ENCODE peak calls at places on chromosomes 13 and 19, in four cellular contexts. S is H1, I is HepG2, Q is GM12878. E is an unnamed sample. For H3K27me3, the result is how much of the 10 kb centered on the place peaks cover.

GRCh38 chr13:95128045-95128643 is 173.1 kb downstream of the ABCC4 start:
- DNase-seq in I (peak), Q (no peak), S (no peak), E (no peak)

GRCh38 chr13:51844862-51845573 is at the start of gene TMEM272:
- DNase-seq in I (peak), S (no peak), Q (no peak), E (peak)

GRCh38 chr13:100818706-100819105 is 144.1 kb upstream of the TMTC4 start:
- DNase-seq in I (no peak), S (no peak), Q (no peak), E (no peak)

GRCh38 chr19:11025997-11026396 is 63.3 kb upstream of the LDLR start:
- DNase-seq in S (no peak), I (no peak), Q (no peak), E (no peak)

GRCh38 chr19:4234142-4234861 is 5.0 kb downstream of the EBI3 start:
- DNase-seq in S (no peak), I (peak), Q (no peak), E (no peak)

GRCh38 chr19:12947702-12948596 is 2.3 kb downstream of the RAD23A start:
- DNase-seq in Q (no peak), I (no peak), S (no peak), E (no peak)

GRCh38 chr19:2511570-2511969 is 35.6 kb downstream of the GADD45B start:
- DNase-seq in Q (no peak), I (no peak), S (no peak), E (no peak)

GRCh38 chr13:31162151-31163008 is 676 bp upstream of the HSPH1 start:
- DNase-seq in Q (peak), I (peak), S (peak), E (peak)

GRCh38 chr13:85631801-85632200 is 167.4 kb downstream of the SLITRK6 start:
- DNase-seq in S (no peak), Q (no peak), I (no peak), E (no peak)

GRCh38 chr13:82634946-82635345 is 1247.3 kb downstream of the SLITRK1 start:
- DNase-seq in S (no peak), I (no peak), Q (no peak), E (no peak)

DNA sequence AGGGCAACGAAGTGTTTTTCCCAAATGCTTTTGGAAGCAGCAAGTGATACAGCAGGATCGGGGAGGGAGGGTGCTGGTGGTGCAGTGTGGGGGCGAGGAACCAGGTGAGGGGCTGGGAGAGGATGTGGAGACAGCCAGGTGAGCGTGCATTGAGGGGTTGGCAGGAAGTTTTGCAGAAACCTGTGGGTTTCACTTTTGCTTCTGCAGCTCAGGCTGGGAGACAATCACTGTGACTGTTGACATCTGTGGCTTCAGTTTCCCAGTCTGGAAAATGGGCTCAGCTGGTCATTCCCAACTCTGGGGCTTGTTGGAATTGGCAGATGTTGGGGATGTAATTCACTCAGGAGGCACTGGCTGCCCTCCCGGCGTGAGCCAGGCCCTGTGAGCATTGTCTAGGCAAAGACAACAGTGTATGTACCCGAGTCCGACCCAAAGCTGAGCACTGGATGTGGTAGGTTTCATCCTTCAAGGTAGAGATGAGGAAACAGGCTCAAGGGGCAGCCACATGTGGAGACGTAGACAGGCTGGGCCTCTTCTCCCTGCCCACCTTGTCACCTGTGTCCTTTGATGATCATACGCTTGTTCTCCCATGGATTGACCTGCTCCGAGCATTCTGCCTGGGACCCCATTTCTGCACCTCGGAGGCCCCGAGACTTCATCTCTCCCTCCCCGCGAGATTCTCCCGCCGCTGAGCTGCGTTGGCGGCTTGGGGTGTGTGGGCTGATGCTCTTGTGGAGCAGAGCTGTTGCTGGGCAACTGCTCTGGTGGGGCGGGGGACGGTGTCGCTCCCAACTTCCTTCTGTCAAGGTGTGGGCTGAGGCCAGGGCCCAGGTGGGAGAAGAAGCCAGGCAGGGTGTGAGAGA is 21.9 kb downstream of the MAST3 start:
- DNase-seq in I (no peak), Q (no peak), S (no peak), E (no peak)
- TF ChIP-seq ZNF274 in I (no peak), Q (no peak), S (no peak), E (no peak)

GRCh38 chr19:49439841-49440240 is 1.5 kb downstream of the SLC17A7 start:
- DNase-seq in I (no peak), S (no peak), Q (no peak), E (no peak)

GRCh38 chr19:49436381-49437017 is 4.8 kb downstream of the SLC17A7 start:
- DNase-seq in Q (no peak), I (no peak), S (peak), E (no peak)

GRCh38 chr19:49437231-49437630 is 4.1 kb downstream of the SLC17A7 start:
- DNase-seq in Q (no peak), S (no peak), I (no peak), E (no peak)

GRCh38 chr19:49440439-49441209 is 703 bp downstream of the SLC17A7 start:
- DNase-seq in I (no peak), S (no peak), Q (no peak), E (no peak)

DNA sequence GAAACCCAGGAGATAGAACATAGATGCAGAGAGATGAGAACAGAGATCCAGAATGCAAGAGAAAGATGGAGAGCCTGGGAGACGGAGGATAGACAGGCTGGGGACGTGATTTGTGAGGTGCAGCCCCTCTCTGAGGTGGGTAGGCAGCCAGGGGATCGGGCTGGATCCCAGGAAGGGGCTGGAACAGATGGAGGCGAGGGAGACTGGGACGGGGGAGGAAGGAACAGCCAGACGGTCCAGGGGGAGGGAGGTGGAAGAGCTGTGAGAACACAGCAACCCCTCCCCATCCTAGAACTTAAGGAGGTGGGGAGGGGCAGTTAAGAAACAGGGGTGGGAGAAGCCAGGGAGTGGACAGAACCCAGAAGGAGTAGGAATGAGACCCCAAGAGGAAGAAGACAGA is 3.1 kb downstream of the SLC17A7 start:
- DNase-seq in S (no peak), I (no peak), Q (no peak), E (no peak)
- H3K27me3 ChIP-seq in S (half or more), I (under half), Q (under half), E (half or more)

GRCh38 chr19:35805518-35806102 is 7.0 kb downstream of the PRODH2 start:
- DNase-seq in S (no peak), Q (no peak), I (no peak), E (no peak)
- TF ChIP-seq SUZ12 in S (no peak), Q (no peak), I (no peak), E (no peak)

GRCh38 chr13:66520511-66521390 is 709.4 kb downstream of the PCDH9 start:
- DNase-seq in I (no peak), Q (no peak), S (no peak), E (no peak)

GRCh38 chr13:66513728-66514127 is 716.4 kb downstream of the PCDH9 start:
- DNase-seq in S (no peak), Q (no peak), I (no peak), E (no peak)

GRCh38 chr13:66519259-66519658 is 710.9 kb downstream of the PCDH9 start:
- DNase-seq in I (no peak), Q (no peak), S (no peak), E (no peak)

DNA sequence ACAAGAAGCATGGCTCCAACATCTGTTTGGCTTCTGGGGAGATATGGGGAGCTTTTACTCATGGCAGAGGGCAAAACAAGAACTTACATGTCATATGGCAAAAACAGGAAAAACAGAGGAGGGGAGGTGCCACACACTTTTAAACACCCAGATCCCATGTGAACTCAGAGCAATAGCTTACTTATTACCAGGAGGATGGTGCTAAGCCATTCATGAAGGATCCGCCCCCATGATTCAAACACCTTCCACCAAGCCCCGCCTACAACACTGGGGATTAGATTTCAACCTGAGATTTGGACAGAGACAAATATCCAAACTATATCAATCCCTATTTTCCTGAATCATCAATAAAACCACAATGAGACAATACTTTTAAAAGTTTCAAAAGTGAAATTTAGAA is 712.1 kb downstream of the PCDH9 start:
- DNase-seq in S (no peak), I (no peak), Q (no peak), E (no peak)
- TF ChIP-seq ZNF274 in S (no peak), I (no peak), Q (no peak), E (no peak)

DNA sequence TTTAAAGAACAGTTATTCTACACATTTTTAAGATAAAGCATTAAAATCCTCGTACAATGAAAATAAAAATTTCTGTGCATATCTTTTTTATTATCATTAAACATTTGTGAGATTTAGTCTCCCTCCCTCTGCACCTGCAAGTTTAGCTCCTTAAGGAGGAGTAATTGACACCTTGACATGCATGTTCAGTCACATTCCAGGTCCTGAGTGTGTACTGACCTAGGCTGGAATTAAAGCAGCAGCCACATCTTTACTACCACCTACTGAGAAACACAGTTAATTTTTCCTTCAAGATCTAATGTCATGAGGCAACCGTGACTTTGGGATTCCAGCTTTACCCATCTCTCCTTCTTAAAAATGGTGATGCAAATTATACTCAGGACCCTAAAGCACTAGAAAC is 123.1 kb upstream of the FREM2 start:
- DNase-seq in S (no peak), Q (no peak), I (no peak), E (no peak)
- H3K27me3 ChIP-seq in S (under half), Q (under half), I (under half), E (under half)

DNA sequence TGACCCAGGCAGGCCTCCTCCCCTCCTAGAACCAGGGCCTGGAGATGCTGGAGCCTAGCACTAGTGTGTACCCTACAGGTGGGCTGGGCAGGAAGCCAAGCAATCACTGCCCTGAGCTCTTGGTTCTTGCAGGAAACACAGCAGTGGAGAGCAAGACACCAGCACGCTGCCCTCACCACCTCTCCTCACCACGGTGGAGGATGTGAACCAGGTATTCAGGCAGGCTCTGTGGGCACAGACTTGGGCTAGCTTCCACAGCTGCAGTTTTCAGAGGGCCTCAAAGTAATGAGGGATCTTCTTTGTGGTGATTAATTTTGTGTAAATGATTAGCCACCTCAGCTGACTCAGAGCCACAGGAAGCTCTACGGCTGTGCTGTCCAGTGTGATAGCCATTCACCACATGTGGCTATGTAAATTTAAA is 13.6 kb upstream of the GPI start:
- DNase-seq in S (no peak), I (no peak), Q (peak), E (no peak)
- TF ChIP-seq SUZ12 in S (no peak), I (no peak), Q (no peak), E (no peak)

GRCh38 chr13:40061466-40062450 is 406.3 kb downstream of the COG6 start:
- DNase-seq in S (no peak), Q (no peak), I (no peak), E (no peak)

GRCh38 chr13:40064154-40064713 is 408.8 kb downstream of the COG6 start:
- DNase-seq in S (no peak), Q (no peak), I (peak), E (no peak)

GRCh38 chr13:40063743-40064142 is 408.3 kb downstream of the COG6 start:
- DNase-seq in I (peak), S (no peak), Q (no peak), E (no peak)

GRCh38 chr13:40064723-40065122 is 409.3 kb downstream of the COG6 start:
- DNase-seq in S (no peak), I (no peak), Q (no peak), E (no peak)

GRCh38 chr13:40063278-40063698 is 407.8 kb downstream of the COG6 start:
- DNase-seq in S (no peak), Q (no peak), I (no peak), E (no peak)
- TF ChIP-seq ZNF274 in S (no peak), Q (no peak), I (no peak), E (no peak)

GRCh38 chr13:35479691-35480090 is 3.2 kb upstream of the MAB21L1 start:
- DNase-seq in Q (no peak), I (no peak), S (no peak), E (no peak)
- H3K27me3 ChIP-seq in Q (under half), I (under half), S (under half), E (half or more)

GRCh38 chr13:114055766-114056165 is 76.7 kb downstream of the RASA3 start:
- DNase-seq in I (no peak), Q (no peak), S (no peak), E (no peak)

GRCh38 chr13:114057131-114058050 is 75.0 kb downstream of the RASA3 start:
- DNase-seq in Q (no peak), I (no peak), S (no peak), E (no peak)

GRCh38 chr13:114058051-114058867 is 74.2 kb downstream of the RASA3 start:
- DNase-seq in S (no peak), I (no peak), Q (no peak), E (no peak)

GRCh38 chr13:114054830-114055439 is 77.5 kb downstream of the RASA3 start:
- DNase-seq in Q (no peak), I (no peak), S (no peak), E (no peak)

DNA sequence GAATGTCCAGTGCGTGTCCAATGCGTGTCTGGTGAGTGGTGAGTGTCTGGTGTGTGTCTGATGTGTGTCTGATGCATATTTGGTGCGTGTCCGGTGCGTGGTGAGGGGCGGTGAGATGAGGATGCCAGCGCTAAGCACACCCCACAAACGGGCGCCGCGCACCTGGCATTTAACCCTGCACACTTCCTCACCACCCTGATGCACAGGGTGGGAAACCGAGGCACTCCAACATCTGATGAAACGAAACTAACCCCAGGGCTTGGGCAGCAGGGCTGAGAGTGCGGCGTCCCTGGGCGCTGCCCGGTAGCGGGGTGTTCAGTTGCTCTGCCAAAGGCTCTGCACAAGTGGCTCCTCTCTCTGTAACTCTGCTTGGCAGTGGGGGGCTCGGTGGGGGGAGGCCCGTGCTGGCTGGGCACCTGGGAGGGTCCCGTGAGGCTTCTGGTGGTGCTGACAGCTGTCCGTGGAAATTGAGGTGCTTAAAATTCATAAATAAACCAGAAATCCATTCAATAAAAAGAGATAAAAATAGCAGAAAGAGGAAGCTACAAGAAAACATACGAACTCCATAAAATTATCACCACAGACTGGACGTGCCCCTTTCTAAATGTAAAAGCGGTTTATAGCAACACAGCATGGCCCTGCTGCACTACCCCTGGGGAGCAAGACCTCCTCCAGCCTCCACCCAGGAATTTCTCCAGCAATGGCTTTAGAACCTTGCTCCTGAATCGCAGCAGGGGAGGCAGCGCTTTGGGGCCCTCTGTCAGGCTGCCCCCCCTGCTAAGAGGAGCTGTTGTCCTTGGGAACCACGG is 76.0 kb downstream of the RASA3 start:
- DNase-seq in I (no peak), Q (no peak), S (no peak), E (no peak)
- TF ChIP-seq SUZ12 in I (no peak), Q (no peak), S (no peak), E (no peak)

E was measured in NT2/D1.